ENCODE peak calls at places on chromosomes 1 and 21, in eight cellular contexts. R, T, P, L, S, F, Q and I are unnamed samples.

GRCh38 chr1:208086116-208086515 is 158.1 kb downstream of the PLXNA2 start:
- DNase-seq in R (no peak), T (no peak), P (no peak), L (no peak), S (no peak), F (no peak), Q (no peak), I (no peak)

GRCh38 chr1:4060850-4061249 is 160.8 kb upstream of the C1orf174 start:
- DNase-seq in R (no peak), T (no peak), P (no peak), L (no peak), S (no peak), F (no peak), Q (no peak), I (no peak)

GRCh38 chr21:37527716-37528115 is 161.1 kb downstream of the DYRK1A start:
- DNase-seq in R (no peak), T (no peak), P (no peak), L (no peak), S (no peak), F (no peak), Q (no peak), I (no peak)

GRCh38 chr1:226735576-226735975 is 3.5 kb downstream of the ITPKB start:
- DNase-seq in R (no peak), T (no peak), P (no peak), L (no peak), S (no peak), F (no peak), Q (no peak), I (no peak)

GRCh38 chr1:40857737-40858136 is 4.4 kb downstream of the CITED4 start:
- DNase-seq in R (no peak), T (no peak), P (no peak), L (no peak), S (no peak), F (no peak), Q (no peak), I (no peak)

GRCh38 chr1:60970081-60970509 is 112.3 kb upstream of the NFIA start:
- DNase-seq in R (peak), T (no peak), P (peak), L (peak), S (peak), F (no peak), Q (no peak), I (peak)

GRCh38 chr1:167501513-167502191 is 16.7 kb downstream of the CD247 start:
- DNase-seq in R (no peak), T (peak), P (no peak), L (no peak), S (no peak), F (no peak), Q (no peak), I (no peak)

GRCh38 chr21:28793043-28793442 is 199.6 kb downstream of the LTN1 start:
- DNase-seq in R (no peak), T (peak), P (no peak), L (peak), S (no peak), F (no peak), Q (no peak), I (no peak)

GRCh38 chr1:39509360-39510009 is 18.0 kb downstream of the BMP8A start:
- DNase-seq in R (no peak), T (no peak), P (no peak), L (no peak), S (no peak), F (no peak), Q (no peak), I (no peak)

GRCh38 chr1:17865912-17866311 is 110.8 kb downstream of the ACTL8 start:
- DNase-seq in R (no peak), T (no peak), P (no peak), L (no peak), S (no peak), F (no peak), Q (no peak), I (no peak)

GRCh38 chr1:12114916-12115315 is 51.8 kb downstream of the TNFRSF8 start:
- DNase-seq in R (no peak), T (no peak), P (no peak), L (no peak), S (no peak), F (no peak), Q (no peak), I (no peak)

GRCh38 chr1:200979574-200980451 is 43.7 kb downstream of the KIF21B start:
- DNase-seq in R (no peak), T (peak), P (peak), L (peak), S (peak), F (peak), Q (peak), I (no peak)

GRCh38 chr1:205581321-205581980 is 50.4 kb downstream of the ELK4 start:
- DNase-seq in R (no peak), T (no peak), P (no peak), L (no peak), S (no peak), F (no peak), Q (no peak), I (no peak)

GRCh38 chr1:17128361-17128760 is 9.1 kb upstream of the PADI2 start:
- DNase-seq in R (no peak), T (no peak), P (no peak), L (peak), S (no peak), F (no peak), Q (no peak), I (no peak)

GRCh38 chr21:43364851-43365424 is 62.0 kb downstream of the SIK1 start:
- DNase-seq in R (no peak), T (no peak), P (peak), L (no peak), S (peak), F (no peak), Q (no peak), I (no peak)

GRCh38 chr21:39040494-39041110 is 142.6 kb downstream of the PSMG1 start:
- DNase-seq in R (no peak), T (no peak), P (no peak), L (no peak), S (no peak), F (no peak), Q (no peak), I (no peak)

GRCh38 chr21:42227909-42228708 is 9.2 kb downstream of the ABCG1 start:
- DNase-seq in R (no peak), T (peak), P (peak), L (peak), S (peak), F (peak), Q (peak), I (peak)

GRCh38 chr1:58249729-58250586 is 296.6 kb downstream of the OMA1 start:
- DNase-seq in R (peak), T (peak), P (peak), L (no peak), S (peak), F (no peak), Q (no peak), I (peak)

GRCh38 chr1:203556047-203556851 is 62.3 kb downstream of the OPTC start:
- DNase-seq in R (no peak), T (no peak), P (no peak), L (no peak), S (no peak), F (no peak), Q (no peak), I (no peak)

GRCh38 chr1:3886691-3887090 is 13.4 kb downstream of the C1orf174 start:
- DNase-seq in R (no peak), T (no peak), P (no peak), L (no peak), S (no peak), F (no peak), Q (no peak), I (no peak)

GRCh38 chr21:43362306-43362927 is 64.5 kb downstream of the SIK1 start:
- DNase-seq in R (peak), T (peak), P (no peak), L (no peak), S (no peak), F (peak), Q (peak), I (peak)